ENCODE peak calls at places on chromosomes 4 and X, in eight cellular contexts. F is left lung; S is EL; M is HCEC 1CT; O is activated CD4-positive, alpha-beta T cell treated with anti-CD3 and anti-CD28 coated beads, Interleukin-2, amount 50 U/mL, for 4 hours; P is GM12892; E is NCI-H1930; D is NCI-H1105 treated with DMSO at 0.1 percent for 48 hours. K is an unnamed sample.

GRCh38 chrX:79146552-79147390 is 2.3 kb downstream of the GPR174 start:
- DNase-seq in P (no peak), M (no peak), S (no peak), D (no peak), O (no peak), E (no peak), F (no peak), K (no peak)

GRCh38 chr4:182142146-182143085 is 100.8 kb upstream of the TENM3 start:
- DNase-seq in F (no peak), S (peak), M (no peak), P (no peak), D (no peak), O (no peak), E (no peak), K (no peak)

GRCh38 chr4:5370286-5370685 is 319.0 kb downstream of the STK32B start:
- DNase-seq in E (no peak), P (no peak), M (peak), S (peak), F (no peak), O (no peak), D (no peak), K (peak)

GRCh38 chrX:72609313-72609712 is 36.7 kb upstream of the HDAC8 start:
- DNase-seq in E (no peak), P (no peak), S (peak), M (peak), D (no peak), F (no peak), O (no peak), K (no peak)

GRCh38 chr4:173507471-173508385 is 22.3 kb downstream of the HAND2 start:
- DNase-seq in P (no peak), M (no peak), O (no peak), F (no peak), D (no peak), S (no peak), E (no peak), K (no peak)

GRCh38 chr4:1958276-1959103 is 50.3 kb downstream of the NELFA start:
- DNase-seq in D (no peak), E (no peak), M (no peak), S (no peak), O (no peak), F (peak), P (no peak), K (peak)

GRCh38 chr4:73679836-73680235 is 59.6 kb upstream of the RASSF6 start:
- DNase-seq in P (no peak), D (no peak), F (no peak), M (peak), S (peak), O (no peak), E (no peak), K (no peak)

GRCh38 chr4:1297023-1297395 is 7.3 kb downstream of the MAEA start:
- DNase-seq in M (no peak), F (peak), O (no peak), S (no peak), P (no peak), D (no peak), E (no peak), K (no peak)

GRCh38 chr4:102036619-102037376 is 246.3 kb downstream of the BANK1 start:
- DNase-seq in D (no peak), S (peak), M (peak), F (no peak), O (no peak), P (no peak), E (no peak), K (peak)

GRCh38 chr4:38531126-38531737 is 132.8 kb upstream of the KLF3 start:
- DNase-seq in F (no peak), D (no peak), E (no peak), M (no peak), O (no peak), P (no peak), S (peak), K (peak)

GRCh38 chr4:121764702-121765367 is at the start of gene SMIM43:
- DNase-seq in P (no peak), M (no peak), E (no peak), F (no peak), S (peak), D (peak), O (no peak), K (no peak)

GRCh38 chr4:110663738-110664444 is 41.0 kb upstream of the PITX2 start:
- DNase-seq in M (peak), O (no peak), P (no peak), F (no peak), D (no peak), E (no peak), S (peak), K (no peak)

GRCh38 chrX:111869639-111870034 is 6.3 kb upstream of the TRPC5OS start:
- DNase-seq in F (no peak), P (no peak), S (peak), O (no peak), E (no peak), D (peak), M (peak), K (peak)

GRCh38 chr4:99403380-99404194 is 31.6 kb downstream of the ADH7 start:
- DNase-seq in D (no peak), F (no peak), S (no peak), P (no peak), O (no peak), E (no peak), M (peak), K (no peak)

GRCh38 chr4:33071552-33071951 is 2351.4 kb downstream of the PCDH7 start:
- DNase-seq in E (no peak), M (no peak), D (no peak), S (no peak), F (no peak), P (no peak), O (no peak), K (no peak)

GRCh38 chrX:148043456-148043855 is 62.3 kb downstream of the FMR1NB start:
- DNase-seq in O (no peak), D (no peak), E (no peak), F (no peak), P (no peak), M (peak), S (no peak), K (no peak)

GRCh38 chr4:68132342-68132741 is 2.7 kb upstream of the TMPRSS11F start:
- DNase-seq in E (no peak), S (no peak), P (no peak), M (no peak), F (no peak), O (no peak), D (no peak), K (no peak)

GRCh38 chr4:182175788-182176519 is 67.2 kb upstream of the TENM3 start:
- DNase-seq in S (no peak), F (no peak), D (no peak), E (no peak), M (no peak), O (no peak), P (no peak), K (no peak)

GRCh38 chrX:79366888-79367749 is at the start of gene ITM2A:
- DNase-seq in D (no peak), M (no peak), O (peak), S (no peak), E (no peak), P (peak), F (peak), K (no peak)

GRCh38 chrX:97639526-97639925 is 755.8 kb downstream of the RPA4 start:
- DNase-seq in M (no peak), P (no peak), O (no peak), D (no peak), S (no peak), F (no peak), E (no peak), K (peak)

GRCh38 chrX:106144755-106145639 is 23.1 kb upstream of the PWWP3B start:
- DNase-seq in E (no peak), D (no peak), M (no peak), S (no peak), O (no peak), P (no peak), F (no peak), K (no peak)

GRCh38 chr4:55947254-55947882 is 1.4 kb upstream of the CEP135 start:
- DNase-seq in E (no peak), P (peak), M (peak), D (no peak), F (no peak), O (no peak), S (peak), K (no peak)

GRCh38 chrX:133546441-133546840 is 131.2 kb upstream of the GPC4 start:
- DNase-seq in D (no peak), S (no peak), O (no peak), M (no peak), P (no peak), F (no peak), E (no peak), K (no peak)

GRCh38 chrX:150536455-150537116 is 31.8 kb upstream of the MTM1 start:
- DNase-seq in O (no peak), M (no peak), S (no peak), F (no peak), D (no peak), P (no peak), E (no peak), K (no peak)

GRCh38 chr4:112109455-112110425 is 35.5 kb upstream of the FAM241A start:
- DNase-seq in E (no peak), F (no peak), M (peak), O (no peak), D (no peak), S (peak), P (no peak), K (no peak)

GRCh38 chr4:161404346-161405110 is 759.3 kb downstream of the FSTL5 start:
- DNase-seq in P (no peak), O (no peak), F (no peak), D (no peak), M (peak), E (no peak), S (no peak), K (no peak)

GRCh38 chrX:22097295-22097694 is 65.2 kb downstream of the PHEX start:
- DNase-seq in D (no peak), S (peak), E (no peak), P (no peak), F (no peak), O (no peak), M (peak), K (no peak)

GRCh38 chr4:53189011-53189410 is 176.8 kb downstream of the SCFD2 start:
- DNase-seq in E (no peak), O (no peak), D (no peak), S (peak), P (no peak), F (no peak), M (peak), K (no peak)

GRCh38 chr4:128291096-128291495 is 3.5 kb upstream of the PGRMC2 start:
- DNase-seq in P (no peak), D (no peak), M (no peak), S (no peak), E (no peak), F (no peak), O (no peak), K (no peak)

GRCh38 chr4:169272265-169272886 is 1.6 kb upstream of the SH3RF1 start:
- DNase-seq in F (no peak), O (no peak), P (no peak), E (no peak), S (peak), D (no peak), M (peak), K (no peak)

GRCh38 chr4:14768449-14768848 is 233.8 kb upstream of the CPEB2 start:
- DNase-seq in P (no peak), F (no peak), M (no peak), O (no peak), E (no peak), D (no peak), S (no peak), K (no peak)

GRCh38 chr4:54941994-54942552 is 183.3 kb downstream of the KDR start:
- DNase-seq in D (peak), O (peak), E (no peak), M (no peak), F (no peak), P (no peak), S (no peak), K (peak)